ENCODE peak calls at places on chromosomes 16 and 17, in five cellular contexts. E is CD8-positive, alpha-beta memory T cell; J is endothelial cell of umbilical vein; M is GM23248; P is AG04450. R is an unnamed sample.

GRCh38 chr17:12979255-12979654 is 38.6 kb downstream of the ELAC2 start:
- DNase-seq in M (no peak), P (no peak), E (no peak), J (no peak), R (no peak)

GRCh38 chr17:30565073-30565935 is 88.1 kb downstream of the GOSR1 start:
- DNase-seq in P (no peak), J (no peak), M (peak), E (no peak), R (no peak)

GRCh38 chr16:67199011-67199807 is at the start of gene ELMO3:
- DNase-seq in P (no peak), J (no peak), E (no peak), M (peak), R (no peak)

GRCh38 chr16:89315791-89316581 is 98.5 kb downstream of the ZNF778 start:
- DNase-seq in M (peak), J (peak), P (no peak), E (peak), R (peak)

GRCh38 chr16:71670537-71670936 is 44.6 kb downstream of the MARVELD3 start:
- DNase-seq in J (no peak), M (no peak), E (no peak), P (no peak), R (no peak)

GRCh38 chr16:53457670-53458069 is 23.4 kb downstream of the RBL2 start:
- DNase-seq in E (peak), M (no peak), P (no peak), J (no peak), R (no peak)

GRCh38 chr17:45073414-45074070 is 12.4 kb downstream of the NMT1 start:
- DNase-seq in J (no peak), M (peak), E (no peak), P (peak), R (no peak)

GRCh38 chr17:280216-280615 is 72.4 kb downstream of the RPH3AL start:
- DNase-seq in E (peak), M (no peak), P (no peak), J (peak), R (no peak)

GRCh38 chr17:42411905-42412679 is 11.0 kb downstream of the CAVIN1 start:
- DNase-seq in P (no peak), M (no peak), J (no peak), E (no peak), R (no peak)

GRCh38 chr16:47523342-47524006 is 62.3 kb downstream of the PHKB start:
- DNase-seq in E (no peak), P (no peak), J (peak), M (no peak), R (no peak)

GRCh38 chr16:11788914-11789313 is 8.1 kb downstream of the ZC3H7A start:
- DNase-seq in P (no peak), M (no peak), E (no peak), J (no peak), R (no peak)

GRCh38 chr16:22075043-22075757 is 17.1 kb upstream of the VWA3A start:
- DNase-seq in J (peak), M (peak), E (no peak), P (peak), R (no peak)

GRCh38 chr16:22763655-22764054 is 50.3 kb upstream of the HS3ST2 start:
- DNase-seq in P (no peak), M (no peak), J (no peak), E (no peak), R (no peak)

GRCh38 chr16:75011634-75012307 is 12.9 kb downstream of the ZNRF1 start:
- DNase-seq in J (peak), E (no peak), P (peak), M (peak), R (peak)

GRCh38 chr17:39404542-39405378 is 3.3 kb upstream of the FBXL20 start:
- DNase-seq in E (no peak), J (peak), P (peak), M (peak), R (peak)

GRCh38 chr17:17890773-17891759 is 54.3 kb upstream of the SREBF1 start:
- DNase-seq in P (peak), J (peak), E (peak), M (peak), R (no peak)

GRCh38 chr17:5468075-5468473 is 708 bp downstream of the DHX33 start:
- DNase-seq in M (no peak), J (no peak), E (no peak), P (no peak), R (no peak)

GRCh38 chr17:39277110-39277509 is 51.4 kb upstream of the STAC2 start:
- DNase-seq in M (no peak), P (no peak), E (no peak), J (no peak), R (no peak)

GRCh38 chr17:40122944-40123810 is 1.4 kb downstream of the MSL1 start:
- DNase-seq in P (no peak), E (peak), M (peak), J (peak), R (no peak)

GRCh38 chr16:88065747-88066142 is 114.5 kb downstream of the BANP start:
- DNase-seq in J (no peak), E (no peak), P (no peak), M (no peak), R (no peak)

GRCh38 chr17:79942591-79943353 is 92.9 kb downstream of the TBC1D16 start:
- DNase-seq in E (peak), M (no peak), J (peak), P (no peak), R (no peak)

GRCh38 chr16:79677799-79678525 is 77.4 kb upstream of the MAF start:
- DNase-seq in J (no peak), P (no peak), E (no peak), M (no peak), R (peak)

GRCh38 chr17:364308-364707 is 11.7 kb upstream of the RPH3AL start:
- DNase-seq in M (no peak), P (no peak), E (no peak), J (no peak), R (no peak)

GRCh38 chr16:2096853-2097620 is 38.7 kb downstream of the PKD1 start:
- DNase-seq in P (no peak), E (no peak), M (no peak), J (no peak), R (no peak)

GRCh38 chr17:43381204-43381603 is 17.6 kb upstream of the ARL4D start:
- DNase-seq in P (no peak), J (no peak), E (no peak), M (no peak), R (no peak)

GRCh38 chr16:88533381-88533831 is 36.8 kb upstream of the ZC3H18 start:
- DNase-seq in P (peak), J (no peak), M (peak), E (peak), R (no peak)

GRCh38 chr17:77110006-77110374 is 30.8 kb upstream of the SEC14L1 start:
- DNase-seq in J (peak), P (no peak), M (peak), E (no peak), R (no peak)

GRCh38 chr17:35187481-35187880 is 6.7 kb downstream of the SLC35G3 start:
- DNase-seq in E (no peak), M (no peak), P (no peak), J (no peak), R (no peak)

GRCh38 chr16:70018254-70018653 is 67.1 kb downstream of the CLEC18A start:
- DNase-seq in P (no peak), J (peak), M (peak), E (peak), R (no peak)

GRCh38 chr16:75621170-75621477 is 2.0 kb downstream of the ADAT1 start:
- DNase-seq in M (peak), P (no peak), E (no peak), J (peak), R (no peak)

GRCh38 chr17:39757176-39757662 is 19.5 kb downstream of the GRB7 start:
- DNase-seq in J (no peak), P (no peak), M (no peak), E (no peak), R (no peak)

GRCh38 chr16:80058236-80058635 is 457.7 kb upstream of the MAF start:
- DNase-seq in J (no peak), M (no peak), E (no peak), P (no peak), R (no peak)

GRCh38 chr17:79985951-79986391 is 49.7 kb downstream of the TBC1D16 start:
- DNase-seq in M (no peak), E (peak), J (no peak), P (no peak), R (no peak)

DNA sequence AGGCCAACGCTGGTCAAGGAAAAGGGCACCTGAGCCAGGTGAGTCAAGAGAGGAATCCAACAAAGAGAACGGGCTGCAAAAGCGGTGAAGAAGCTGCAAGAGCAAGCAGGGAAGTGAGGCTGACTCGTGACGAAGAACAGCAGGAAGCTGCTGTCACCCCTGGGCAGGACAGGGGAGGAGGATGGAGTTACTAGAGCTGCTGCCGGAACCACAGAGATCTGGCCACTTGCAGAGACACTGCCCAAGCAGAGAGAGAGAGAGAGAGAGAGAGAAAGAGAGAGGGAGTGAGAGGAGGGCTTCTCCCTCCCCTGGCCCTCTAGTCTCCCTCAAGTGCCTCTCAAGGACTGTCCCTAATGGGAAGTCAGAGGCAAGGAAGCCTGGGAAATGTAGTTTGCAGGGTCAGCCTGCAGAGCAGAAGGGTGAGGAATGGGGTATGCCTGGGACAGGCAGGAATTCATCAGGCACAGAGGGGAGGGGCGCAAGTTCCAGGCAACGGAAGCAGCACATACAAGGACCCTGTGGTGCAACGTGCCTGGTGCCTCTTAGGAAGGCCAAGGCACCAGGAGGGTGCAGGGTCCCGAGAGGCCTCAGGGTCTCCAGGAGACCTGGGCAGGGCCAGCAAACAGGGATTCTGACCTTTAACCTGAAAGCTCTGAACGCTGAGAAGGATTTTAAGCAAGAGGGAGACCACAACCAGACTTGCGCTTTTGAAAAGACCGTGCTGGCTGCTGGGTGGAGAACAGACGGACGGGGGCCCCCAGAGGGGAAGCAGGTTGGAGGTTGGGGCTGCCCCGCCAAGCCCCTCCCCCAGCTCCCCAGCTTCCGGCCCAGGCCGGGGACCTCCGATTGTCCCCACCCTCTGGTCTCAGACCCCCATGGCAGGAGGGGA is 45.8 kb upstream of the CIBAR2 start:
- DNase-seq in M (peak), E (no peak), J (no peak), P (no peak), R (no peak)
- H3K27ac ChIP-seq in M (no peak), E (no peak), J (no peak), P (no peak), R (no peak)

DNA sequence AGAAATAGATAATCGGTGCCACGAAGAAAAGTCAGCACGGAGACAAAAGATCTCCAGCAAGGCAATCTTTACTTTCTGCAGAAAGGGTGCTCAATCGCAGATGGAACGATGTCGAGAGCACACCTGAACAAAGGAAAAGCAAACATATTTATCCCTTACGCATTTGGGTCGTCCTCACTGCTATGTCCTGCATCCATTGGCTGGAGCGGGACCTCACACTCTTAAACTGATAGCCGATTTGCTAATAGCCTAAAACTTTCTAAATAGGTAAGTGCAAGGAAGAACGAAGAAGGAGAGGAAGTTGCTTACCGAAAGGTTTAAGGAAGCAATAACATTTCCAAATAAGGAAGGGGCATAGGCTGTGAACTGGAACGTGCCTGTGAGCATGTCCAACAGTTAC is 1.2 kb upstream of the AKAP10 start:
- DNase-seq in M (no peak), E (no peak), J (no peak), P (no peak), R (no peak)
- H3K27ac ChIP-seq in M (no peak), E (peak), J (no peak), P (no peak), R (no peak)

GRCh38 chr17:58377005-58377660 is 25.1 kb upstream of the SUPT4H1 start:
- DNase-seq in P (no peak), J (no peak), E (no peak), M (no peak), R (peak)
- H3K27ac ChIP-seq in P (no peak), J (no peak), E (no peak), M (no peak), R (peak)

DNA sequence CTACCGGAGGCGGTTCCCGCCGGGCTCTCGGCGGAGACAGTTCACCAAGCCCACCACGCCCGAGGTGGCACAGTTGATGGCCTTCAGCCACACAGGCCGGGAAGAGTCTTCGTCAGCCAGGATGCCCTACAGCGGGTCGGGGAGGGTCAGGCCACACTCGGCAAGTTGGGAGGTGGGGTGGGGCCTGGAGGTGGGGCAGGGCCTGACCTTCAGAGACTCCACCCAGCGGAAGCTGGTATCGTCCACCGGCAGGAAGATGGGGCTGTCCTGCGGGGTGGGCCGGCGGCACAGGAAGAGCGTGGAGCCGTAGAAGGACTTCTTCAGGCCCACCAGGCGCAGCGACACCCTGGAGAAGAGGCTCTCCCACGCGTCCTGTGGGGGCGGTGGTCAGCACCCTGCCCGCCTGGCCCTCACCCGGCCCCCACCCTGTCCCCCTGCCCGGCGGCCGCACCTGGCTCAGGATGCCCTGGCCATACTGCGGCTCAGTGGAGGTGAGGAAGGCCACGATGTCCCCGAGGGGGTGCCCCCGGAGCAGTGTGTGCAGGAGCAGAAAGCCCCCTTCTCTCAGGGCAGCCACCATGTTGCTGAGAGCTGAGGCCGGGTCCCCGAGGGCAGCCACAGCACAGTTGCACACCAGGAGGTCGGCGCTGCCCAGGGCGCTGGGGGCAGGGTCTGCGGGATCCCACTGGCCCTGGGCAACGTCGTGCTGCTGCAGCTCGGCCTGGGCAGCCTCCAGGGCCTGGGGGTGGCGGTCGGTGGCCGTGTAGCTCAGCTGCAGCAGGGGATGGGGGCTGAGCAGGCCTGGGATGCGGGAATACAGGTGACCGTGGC is 12.8 kb downstream of the FASN start:
- DNase-seq in M (no peak), J (no peak), E (no peak), P (no peak), R (no peak)
- H3K27ac ChIP-seq in M (no peak), J (no peak), E (no peak), P (no peak), R (no peak)

GRCh38 chr17:47821424-47822379 is at the start of gene OSBPL7:
- DNase-seq in J (peak), E (peak), P (peak), M (peak), R (no peak)

GRCh38 chr17:47819475-47819874 is 2.1 kb downstream of the OSBPL7 start:
- DNase-seq in E (no peak), P (no peak), J (no peak), M (no peak), R (no peak)

GRCh38 chr17:47822785-47823184 is 1.2 kb upstream of the OSBPL7 start:
- DNase-seq in M (no peak), J (no peak), E (no peak), P (no peak), R (no peak)

GRCh38 chr17:47820023-47820789 is 1.4 kb downstream of the OSBPL7 start:
- DNase-seq in P (no peak), E (no peak), M (no peak), J (no peak), R (no peak)

DNA sequence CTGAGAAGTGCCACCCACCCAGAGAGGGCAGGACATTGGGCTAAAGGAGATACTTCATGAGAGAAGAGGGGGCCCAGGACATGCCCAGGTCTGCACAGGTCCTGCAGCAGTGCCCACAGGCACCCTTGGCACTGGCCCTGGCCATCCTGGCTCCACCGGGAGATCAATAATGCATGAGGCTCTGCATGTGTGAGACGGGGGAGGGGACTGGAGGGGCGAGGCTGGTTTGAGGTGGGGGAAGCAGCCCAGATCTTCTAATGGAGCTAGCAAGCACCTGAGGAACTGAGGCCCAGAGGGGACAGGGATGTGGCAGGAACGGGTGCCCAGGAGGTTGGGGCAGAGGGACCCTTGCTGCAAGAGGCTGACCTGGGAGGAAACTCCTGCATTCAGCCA is 567 bp downstream of the OSBPL7 start:
- DNase-seq in E (no peak), J (no peak), M (no peak), P (no peak), R (no peak)
- H3K27ac ChIP-seq in E (peak), J (peak), M (peak), P (no peak), R (no peak)

GRCh38 chr17:10116267-10116666 is 82.1 kb downstream of the GAS7 start:
- DNase-seq in J (no peak), M (no peak), E (no peak), P (no peak), R (no peak)

GRCh38 chr17:10116676-10117075 is 81.7 kb downstream of the GAS7 start:
- DNase-seq in P (no peak), J (no peak), M (no peak), E (no peak), R (no peak)

GRCh38 chr17:10115536-10115932 is 82.9 kb downstream of the GAS7 start:
- DNase-seq in E (no peak), M (peak), J (no peak), P (no peak), R (no peak)

GRCh38 chr17:10117581-10118001 is 80.8 kb downstream of the GAS7 start:
- DNase-seq in P (no peak), J (no peak), E (no peak), M (no peak), R (no peak)

DNA sequence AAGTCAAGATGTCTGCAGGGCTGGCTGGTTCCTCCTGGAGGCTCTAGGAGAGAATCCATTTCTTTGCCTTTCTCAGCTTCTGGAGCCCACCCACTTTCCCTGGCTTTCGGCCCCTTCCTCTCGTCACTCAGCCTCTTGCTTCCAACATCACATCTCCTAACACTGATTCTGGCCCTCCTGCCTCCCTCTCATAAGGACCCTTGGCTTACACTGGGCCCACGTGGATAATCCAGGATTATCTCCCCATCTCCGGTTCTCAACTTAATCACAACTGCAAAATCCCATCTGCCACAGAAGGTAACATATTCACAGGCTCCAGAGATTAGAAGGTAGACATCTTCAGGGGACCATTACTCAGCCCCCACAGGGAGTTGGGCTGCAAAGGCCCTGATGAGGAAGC is 81.3 kb downstream of the GAS7 start:
- DNase-seq in J (no peak), M (no peak), P (no peak), E (no peak), R (no peak)
- H3K27ac ChIP-seq in J (no peak), M (no peak), P (no peak), E (no peak), R (no peak)

DNA sequence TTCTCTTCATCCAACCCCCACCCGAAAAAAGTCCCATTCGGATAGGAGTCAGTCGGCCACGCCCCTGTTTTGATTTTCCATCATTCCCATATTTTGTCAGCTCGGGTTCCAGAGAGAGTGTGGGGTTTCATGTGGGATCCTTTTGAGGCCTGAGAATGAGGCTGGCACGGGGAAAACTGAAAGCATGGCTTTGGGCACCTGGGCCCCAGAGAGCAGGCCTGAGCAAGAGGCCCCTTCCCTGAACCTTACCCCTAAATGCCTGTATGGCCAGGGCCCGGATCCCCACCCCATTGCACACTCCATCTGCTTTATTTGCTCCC is 4.6 kb upstream of the HOXB4 start:
- DNase-seq in P (no peak), M (no peak), E (no peak), J (no peak), R (no peak)
- H3K27ac ChIP-seq in P (peak), M (peak), E (peak), J (peak), R (no peak)

R was measured in epithelial cell of prostate.